ENCODE peak calls at places on chromosomes 1 and 21, in ten cellular contexts. B is AG09309; P is T-helper 1 cell; T is stimulated activated CD4-positive, alpha-beta T cell treated with anti-CD3 and anti-CD28 coated beads, Interleukin-4, amount 100 ng/mL, for 24 hours; G is DMS153; X is stimulated activated CD8-positive, alpha-beta memory T cell treated with anti-CD3 and anti-CD28 coated beads, Interleukin-4, amount 100 ng/mL, for 48 hours; V is HuH-7.5; O is GM19239; S is psoas muscle; M is CD4-positive, alpha-beta T cell. N is an unnamed sample.

GRCh38 chr1:33615546-33615945 is 143.1 kb downstream of the ZSCAN20 start:
- DNase-seq in B (no peak), P (no peak), S (no peak), O (no peak), V (no peak), T (no peak), M (no peak), G (no peak), X (no peak), N (no peak)

GRCh38 chr1:59355361-59355760 is 58.5 kb downstream of the FGGY start:
- DNase-seq in T (no peak), O (no peak), X (no peak), V (no peak), M (no peak), P (no peak), G (no peak), S (no peak), B (no peak), N (no peak)

GRCh38 chr1:100721502-100722205 is 2.1 kb downstream of the VCAM1 start:
- DNase-seq in M (no peak), P (no peak), X (no peak), G (no peak), O (no peak), B (peak), S (no peak), T (no peak), V (no peak), N (no peak)

GRCh38 chr1:198359024-198359653 is 181.3 kb downstream of the ATP6V1G3 start:
- DNase-seq in O (no peak), X (no peak), M (no peak), G (no peak), S (no peak), V (no peak), T (no peak), P (no peak), B (no peak), N (no peak)

GRCh38 chr1:22048351-22049192 is 3.9 kb upstream of the CDC42 start:
- DNase-seq in B (no peak), O (no peak), S (no peak), P (no peak), G (no peak), T (peak), X (peak), V (no peak), M (no peak), N (no peak)

GRCh38 chr1:20787100-20787774 is at the start of gene HP1BP3:
- DNase-seq in M (peak), T (peak), P (peak), X (peak), O (peak), V (peak), G (peak), S (peak), B (no peak), N (peak)

GRCh38 chr21:45555557-45556301 is 13.5 kb upstream of the SLC19A1 start:
- DNase-seq in B (peak), S (peak), X (peak), M (peak), O (no peak), T (no peak), G (peak), P (peak), V (peak), N (peak)

GRCh38 chr1:239025997-239026694 is 360.2 kb upstream of the CHRM3 start:
- DNase-seq in B (no peak), V (no peak), M (no peak), P (no peak), T (no peak), G (no peak), S (no peak), X (no peak), O (no peak), N (no peak)

GRCh38 chr1:193306430-193306829 is 120.0 kb upstream of the B3GALT2 start:
- DNase-seq in G (no peak), M (no peak), T (no peak), V (no peak), O (no peak), B (no peak), X (no peak), P (no peak), S (no peak), N (no peak)

GRCh38 chr1:109984190-109984455 is 442 bp upstream of the AHCYL1 start:
- DNase-seq in S (no peak), O (no peak), G (no peak), V (no peak), T (no peak), M (no peak), X (no peak), B (no peak), P (no peak), N (no peak)

GRCh38 chr1:86773331-86774288 is 69.2 kb downstream of the SH3GLB1 start:
- DNase-seq in S (no peak), O (no peak), P (no peak), V (no peak), M (no peak), G (no peak), T (no peak), B (no peak), X (no peak), N (no peak)

GRCh38 chr1:200457810-200458209 is 48.0 kb upstream of the ZNF281 start:
- DNase-seq in S (no peak), P (no peak), V (no peak), X (no peak), M (no peak), T (no peak), B (no peak), G (no peak), O (no peak), N (no peak)

GRCh38 chr1:202968895-202969295 is 1.8 kb upstream of the CYB5R1 start:
- DNase-seq in M (peak), O (peak), T (peak), S (no peak), B (peak), V (peak), P (peak), X (peak), G (peak), N (peak)

GRCh38 chr1:196651079-196651478 is 764 bp upstream of the CFH start:
- DNase-seq in B (no peak), P (no peak), V (no peak), G (no peak), S (no peak), T (no peak), O (no peak), M (no peak), X (no peak), N (no peak)

GRCh38 chr1:155968670-155969069 is 9.7 kb downstream of the ARHGEF2 start:
- DNase-seq in X (no peak), S (peak), T (no peak), B (no peak), G (no peak), P (no peak), M (no peak), V (no peak), O (no peak), N (no peak)

GRCh38 chr1:9166289-9167235 is 37.7 kb upstream of the GPR157 start:
- DNase-seq in S (no peak), M (no peak), X (no peak), P (no peak), G (no peak), V (no peak), B (peak), T (no peak), O (no peak), N (no peak)

GRCh38 chr1:208009303-208009702 is 98.4 kb upstream of the CD34 start:
- DNase-seq in X (no peak), G (no peak), O (no peak), V (no peak), S (no peak), T (no peak), P (no peak), B (no peak), M (no peak), N (no peak)

GRCh38 chr1:38114231-38114630 is 67.6 kb upstream of the POU3F1 start:
- DNase-seq in O (no peak), M (no peak), S (peak), G (no peak), P (no peak), B (peak), T (no peak), V (no peak), X (no peak), N (no peak)

GRCh38 chr1:175599212-175599681 is 144.1 kb downstream of the TNR start:
- DNase-seq in X (no peak), P (no peak), S (no peak), O (no peak), B (no peak), M (no peak), G (no peak), T (no peak), V (no peak), N (peak)

GRCh38 chr1:8059161-8059622 is 33.1 kb upstream of the ERRFI1 start:
- DNase-seq in M (no peak), S (no peak), B (no peak), P (no peak), X (no peak), T (no peak), V (no peak), G (no peak), O (no peak), N (no peak)

GRCh38 chr1:30405631-30406212 is 317.7 kb downstream of the MATN1 start:
- DNase-seq in T (peak), G (no peak), O (no peak), P (no peak), S (no peak), X (no peak), V (no peak), B (no peak), M (no peak), N (no peak)

N was measured in neural crest cell.